ENCODE peak calls at places on chromosomes 3 and 15, in five cellular contexts. One of them, this sample, is unnamed.

GRCh38 chr3:136021798-136022197 is 56.3 kb downstream of the PPP2R3A start:
- DNase-seq in activated CD4-positive, alpha-beta T cell treated with anti-CD3 and anti-CD28 coated beads for 48 hours: no peak
- DNase-seq in bronchial epithelial cell: peak; percentile 26
- DNase-seq in BE2C: no peak
- DNase-seq in GM13977: no peak
- DNase-seq in this sample: no peak

GRCh38 chr3:158808697-158809096 is 6.8 kb downstream of the MFSD1 start:
- DNase-seq in BE2C: no peak
- DNase-seq in activated CD4-positive, alpha-beta T cell treated with anti-CD3 and anti-CD28 coated beads for 48 hours: peak; percentile 37
- DNase-seq in bronchial epithelial cell: peak; percentile 86
- DNase-seq in GM13977: no peak
- DNase-seq in this sample: peak; percentile 84

GRCh38 chr3:42802876-42803799 is 1.2 kb downstream of the HIGD1A start:
- DNase-seq in GM13977: peak; percentile 17
- DNase-seq in bronchial epithelial cell: peak; percentile 31
- DNase-seq in activated CD4-positive, alpha-beta T cell treated with anti-CD3 and anti-CD28 coated beads for 48 hours: peak; percentile 5
- DNase-seq in BE2C: peak; percentile 3
- DNase-seq in this sample: peak; percentile 10

GRCh38 chr3:65438096-65438495 is 600.6 kb downstream of the MAGI1 start:
- DNase-seq in activated CD4-positive, alpha-beta T cell treated with anti-CD3 and anti-CD28 coated beads for 48 hours: no peak
- DNase-seq in BE2C: no peak
- DNase-seq in GM13977: no peak
- DNase-seq in bronchial epithelial cell: no peak
- DNase-seq in this sample: peak; percentile 47

GRCh38 chr3:5019411-5020261 is 40.4 kb downstream of the BHLHE40 start:
- DNase-seq in activated CD4-positive, alpha-beta T cell treated with anti-CD3 and anti-CD28 coated beads for 48 hours: peak; percentile 88
- DNase-seq in GM13977: no peak
- DNase-seq in bronchial epithelial cell: peak; percentile 71
- DNase-seq in BE2C: no peak
- DNase-seq in this sample: no peak

GRCh38 chr3:51712511-51712931 is 5.7 kb downstream of the GRM2 start:
- DNase-seq in activated CD4-positive, alpha-beta T cell treated with anti-CD3 and anti-CD28 coated beads for 48 hours: peak; percentile 0
- DNase-seq in GM13977: no peak
- DNase-seq in bronchial epithelial cell: no peak
- DNase-seq in BE2C: no peak
- DNase-seq in this sample: no peak

GRCh38 chr3:155791190-155791589 is 14.9 kb downstream of the C3orf33 start:
- DNase-seq in activated CD4-positive, alpha-beta T cell treated with anti-CD3 and anti-CD28 coated beads for 48 hours: peak; percentile 11
- DNase-seq in GM13977: no peak
- DNase-seq in BE2C: no peak
- DNase-seq in bronchial epithelial cell: peak; percentile 45
- DNase-seq in this sample: no peak

GRCh38 chr15:45646220-45646619 is 11.4 kb downstream of the SQOR start:
- DNase-seq in bronchial epithelial cell: peak; percentile 83
- DNase-seq in BE2C: no peak
- DNase-seq in GM13977: no peak
- DNase-seq in activated CD4-positive, alpha-beta T cell treated with anti-CD3 and anti-CD28 coated beads for 48 hours: no peak
- DNase-seq in this sample: no peak

GRCh38 chr15:84899750-84900149 is 15.3 kb downstream of the SLC28A1 start:
- DNase-seq in GM13977: no peak
- DNase-seq in activated CD4-positive, alpha-beta T cell treated with anti-CD3 and anti-CD28 coated beads for 48 hours: no peak
- DNase-seq in BE2C: no peak
- DNase-seq in bronchial epithelial cell: no peak
- DNase-seq in this sample: no peak

GRCh38 chr3:16113704-16114103 is 60.8 kb upstream of the GALNT15 start:
- DNase-seq in activated CD4-positive, alpha-beta T cell treated with anti-CD3 and anti-CD28 coated beads for 48 hours: no peak
- DNase-seq in bronchial epithelial cell: peak; percentile 85
- DNase-seq in BE2C: no peak
- DNase-seq in GM13977: no peak
- DNase-seq in this sample: no peak

GRCh38 chr15:73866881-73867410 is 6.4 kb upstream of the TBC1D21 start:
- DNase-seq in activated CD4-positive, alpha-beta T cell treated with anti-CD3 and anti-CD28 coated beads for 48 hours: no peak
- DNase-seq in GM13977: no peak
- DNase-seq in bronchial epithelial cell: no peak
- DNase-seq in BE2C: no peak
- DNase-seq in this sample: no peak

GRCh38 chr3:51974277-51974962 is 444 bp upstream of the ABHD14A start:
- DNase-seq in GM13977: no peak
- DNase-seq in BE2C: peak; percentile 33
- DNase-seq in bronchial epithelial cell: no peak
- DNase-seq in activated CD4-positive, alpha-beta T cell treated with anti-CD3 and anti-CD28 coated beads for 48 hours: peak; percentile 54
- DNase-seq in this sample: peak; percentile 21

GRCh38 chr3:57756528-57757401 is 656 bp downstream of the SLMAP start:
- DNase-seq in BE2C: peak; percentile 27
- DNase-seq in activated CD4-positive, alpha-beta T cell treated with anti-CD3 and anti-CD28 coated beads for 48 hours: peak; percentile 59
- DNase-seq in GM13977: peak; percentile 53
- DNase-seq in bronchial epithelial cell: peak; percentile 63
- DNase-seq in this sample: peak; percentile 39

GRCh38 chr15:63512148-63512547 is 7.8 kb downstream of the USP3 start:
- DNase-seq in activated CD4-positive, alpha-beta T cell treated with anti-CD3 and anti-CD28 coated beads for 48 hours: no peak
- DNase-seq in BE2C: no peak
- DNase-seq in bronchial epithelial cell: no peak
- DNase-seq in GM13977: no peak
- DNase-seq in this sample: no peak

GRCh38 chr15:77225088-77225487 is 154.2 kb upstream of the TSPAN3 start:
- DNase-seq in bronchial epithelial cell: no peak
- DNase-seq in activated CD4-positive, alpha-beta T cell treated with anti-CD3 and anti-CD28 coated beads for 48 hours: no peak
- DNase-seq in BE2C: no peak
- DNase-seq in GM13977: no peak
- DNase-seq in this sample: no peak

GRCh38 chr15:27454281-27455060 is 483.5 kb downstream of the GABRG3 start:
- DNase-seq in bronchial epithelial cell: peak; percentile 92
- DNase-seq in GM13977: no peak
- DNase-seq in BE2C: no peak
- DNase-seq in activated CD4-positive, alpha-beta T cell treated with anti-CD3 and anti-CD28 coated beads for 48 hours: no peak
- DNase-seq in this sample: no peak